ENCODE peak calls at places on chromosomes 1 and 21, in six cellular contexts. T is hypothalamus, O is H9, H is tibial artery, U is stomach, V is NCI-H1092. K is an unnamed sample.

GRCh38 chr21:26653431-26653830 is 80.3 kb upstream of the CYYR1 start:
- DNase-seq in T (no peak), H (no peak), U (no peak), O (no peak), V (no peak), K (no peak)

GRCh38 chr1:64933296-64934070 is 32.9 kb downstream of the JAK1 start:
- DNase-seq in T (no peak), U (no peak), V (no peak), H (peak), O (no peak), K (no peak)

GRCh38 chr1:168714012-168714411 is 15.0 kb downstream of the DPT start:
- DNase-seq in O (no peak), T (no peak), V (no peak), U (no peak), H (no peak), K (no peak)

GRCh38 chr21:34640858-34641257 is 25.9 kb upstream of the RCAN1 start:
- DNase-seq in U (no peak), H (no peak), T (no peak), O (no peak), V (no peak), K (no peak)

GRCh38 chr1:21693732-21694131 is 24.6 kb upstream of the RAP1GAP start:
- DNase-seq in H (no peak), T (no peak), V (no peak), U (no peak), O (no peak), K (no peak)

GRCh38 chr1:74652711-74653131 is 20.9 kb downstream of the ERICH3 start:
- DNase-seq in H (no peak), T (no peak), U (no peak), O (no peak), V (no peak), K (no peak)

GRCh38 chr1:3469104-3469848 is 14.8 kb downstream of the ARHGEF16 start:
- DNase-seq in O (no peak), V (no peak), U (no peak), T (no peak), H (no peak), K (no peak)

GRCh38 chr1:29708381-29708780 is 472.1 kb downstream of the PTPRU start:
- DNase-seq in U (no peak), V (no peak), T (no peak), O (no peak), H (no peak), K (no peak)

GRCh38 chr1:16068356-16069270 is 4.8 kb downstream of the FAM131C start:
- DNase-seq in U (peak), V (no peak), O (no peak), H (peak), T (no peak), K (no peak)

GRCh38 chr1:30417001-30417700 is 306.2 kb downstream of the MATN1 start:
- DNase-seq in T (no peak), O (no peak), H (no peak), U (peak), V (no peak), K (no peak)

GRCh38 chr1:56934400-56935080 is 31.3 kb downstream of the C8B start:
- DNase-seq in T (no peak), U (no peak), O (no peak), H (no peak), V (no peak), K (no peak)

GRCh38 chr1:75519626-75520025 is 91.3 kb downstream of the SLC44A5 start:
- DNase-seq in T (no peak), V (no peak), H (no peak), U (no peak), O (no peak), K (no peak)

GRCh38 chr1:58982259-58982998 is 198.6 kb upstream of the JUN start:
- DNase-seq in O (no peak), V (no peak), U (peak), T (no peak), H (no peak), K (no peak)

GRCh38 chr1:186152227-186152944 is 222.7 kb downstream of the TPR start:
- DNase-seq in T (no peak), U (no peak), V (no peak), O (no peak), H (no peak), K (no peak)

GRCh38 chr1:7284839-7285435 is 486.2 kb upstream of the VAMP3 start:
- DNase-seq in U (no peak), T (no peak), V (no peak), H (no peak), O (no peak), K (no peak)

GRCh38 chr1:19872190-19872589 is 10.0 kb upstream of the OTUD3 start:
- DNase-seq in U (peak), H (no peak), T (no peak), V (peak), O (no peak), K (no peak)

GRCh38 chr1:215887618-215888017 is 320.5 kb downstream of the KCTD3 start:
- DNase-seq in V (peak), O (no peak), H (no peak), T (no peak), U (no peak), K (no peak)

GRCh38 chr1:228207381-228207810 is 448 bp upstream of the OBSCN start:
- DNase-seq in O (no peak), U (no peak), H (peak), V (no peak), T (no peak), K (no peak)

GRCh38 chr1:81470250-81470649 is 330.5 kb upstream of the ADGRL2 start:
- DNase-seq in T (no peak), U (no peak), H (no peak), O (no peak), V (no peak), K (no peak)

GRCh38 chr1:77533660-77534295 is 148.7 kb downstream of the ZZZ3 start:
- DNase-seq in H (peak), U (peak), T (no peak), V (no peak), O (peak), K (peak)

GRCh38 chr1:159964144-159964543 is 10.1 kb upstream of the SLAMF9 start:
- DNase-seq in U (no peak), V (no peak), T (no peak), H (no peak), O (peak), K (no peak)

GRCh38 chr1:32393136-32393535 is 1.1 kb downstream of the BSDC1 start:
- DNase-seq in U (no peak), O (no peak), H (no peak), V (no peak), T (no peak), K (no peak)

GRCh38 chr21:46468110-46468774 is 9.6 kb downstream of the DIP2A start:
- DNase-seq in U (no peak), H (no peak), O (no peak), T (no peak), V (no peak), K (no peak)

GRCh38 chr1:211101481-211101880 is 32.5 kb downstream of the KCNH1 start:
- DNase-seq in O (no peak), T (no peak), H (no peak), V (no peak), U (no peak), K (no peak)

GRCh38 chr21:42593007-42593814 is 60.2 kb upstream of the PDE9A start:
- DNase-seq in U (peak), O (peak), T (no peak), V (peak), H (no peak), K (peak)

GRCh38 chr1:193335797-193336428 is 149.5 kb upstream of the B3GALT2 start:
- DNase-seq in H (no peak), O (no peak), U (no peak), T (no peak), V (no peak), K (no peak)

GRCh38 chr1:100747821-100748220 is 28.3 kb downstream of the VCAM1 start:
- DNase-seq in U (no peak), V (no peak), O (no peak), T (no peak), H (no peak), K (no peak)

GRCh38 chr1:6183520-6183989 is 3.4 kb upstream of the CHD5 start:
- DNase-seq in U (no peak), V (no peak), H (no peak), T (no peak), O (peak), K (no peak)

GRCh38 chr1:28512058-28512611 is 6.3 kb downstream of the RCC1 start:
- DNase-seq in O (no peak), U (no peak), H (no peak), T (no peak), V (no peak), K (no peak)

GRCh38 chr1:53891678-53892077 is 2.1 kb upstream of the YIPF1 start:
- DNase-seq in H (no peak), V (no peak), T (no peak), U (no peak), O (no peak), K (no peak)

GRCh38 chr1:175015243-175015642 is 8.0 kb downstream of the MRPS14 start:
- DNase-seq in H (no peak), O (no peak), V (no peak), T (no peak), U (no peak), K (no peak)

K was measured in T-helper 1 cell.